ENCODE peak calls at places on chromosome 22, in six cellular contexts. W is cardiac muscle cell, B is astrocyte of the spinal cord, Q is psoas muscle, E is cardiac fibroblast, L is A549. N is an unnamed sample.

GRCh38 chr22:23696326-23696851 is 5.6 kb downstream of the RGL4 start:
- DNase-seq in W (peak), B (peak), Q (peak), E (peak), L (no peak), N (no peak)

GRCh38 chr22:32204211-32204855 is 540 bp downstream of the RFPL2 start:
- DNase-seq in W (no peak), B (no peak), Q (no peak), E (no peak), L (peak), N (no peak)

GRCh38 chr22:37340331-37341262 is 58.3 kb downstream of the CYTH4 start:
- DNase-seq in W (no peak), B (no peak), Q (no peak), E (no peak), L (no peak), N (no peak)

GRCh38 chr22:29704528-29705285 is 15.1 kb upstream of the CABP7 start:
- DNase-seq in W (peak), B (peak), Q (no peak), E (peak), L (no peak), N (no peak)

GRCh38 chr22:49660794-49661781 is 166.6 kb downstream of the BRD1 start:
- DNase-seq in W (no peak), B (no peak), Q (no peak), E (no peak), L (no peak), N (no peak)

GRCh38 chr22:32680895-32681294 is 120.6 kb upstream of the TIMP3 start:
- DNase-seq in W (no peak), B (no peak), Q (no peak), E (no peak), L (no peak), N (no peak)

GRCh38 chr22:33470456-33470855 is 412.3 kb upstream of the SYN3 start:
- DNase-seq in W (no peak), B (no peak), Q (no peak), E (no peak), L (no peak), N (no peak)

GRCh38 chr22:23686416-23687024 is 4.3 kb upstream of the RGL4 start:
- DNase-seq in W (no peak), B (no peak), Q (no peak), E (no peak), L (no peak), N (no peak)

GRCh38 chr22:26891431-26891830 is 234.0 kb downstream of the MIAT start:
- DNase-seq in W (no peak), B (peak), Q (no peak), E (no peak), L (no peak), N (no peak)

GRCh38 chr22:39496131-39496838 is 5.8 kb upstream of the MIEF1 start:
- DNase-seq in W (peak), B (peak), Q (peak), E (peak), L (peak), N (no peak)

GRCh38 chr22:25153961-25154685 is 45.5 kb upstream of the CRYBB3 start:
- DNase-seq in W (peak), B (peak), Q (peak), E (peak), L (no peak), N (no peak)

GRCh38 chr22:48485144-48486135 is 1342.2 kb downstream of the BRD1 start:
- DNase-seq in W (no peak), B (no peak), Q (no peak), E (no peak), L (no peak), N (no peak)

GRCh38 chr22:45125198-45125597 is 38.5 kb upstream of the NUP50 start:
- DNase-seq in W (peak), B (peak), Q (no peak), E (peak), L (no peak), N (peak)

GRCh38 chr22:26461188-26461810 is 22.3 kb downstream of the HPS4 start:
- DNase-seq in W (peak), B (no peak), Q (peak), E (peak), L (peak), N (no peak)

GRCh38 chr22:21642584-21643448 is 714 bp downstream of the SDF2L1 start:
- DNase-seq in W (peak), B (peak), Q (peak), E (peak), L (peak), N (no peak)

GRCh38 chr22:37925767-37926166 is 19.7 kb downstream of the MICALL1 start:
- DNase-seq in W (no peak), B (no peak), Q (no peak), E (no peak), L (no peak), N (no peak)

GRCh38 chr22:33326540-33327295 is 268.5 kb upstream of the SYN3 start:
- DNase-seq in W (no peak), B (no peak), Q (no peak), E (peak), L (no peak), N (no peak)

GRCh38 chr22:33354928-33355327 is 296.7 kb upstream of the SYN3 start:
- DNase-seq in W (no peak), B (no peak), Q (no peak), E (no peak), L (no peak), N (no peak)

GRCh38 chr22:40394607-40395006 is 24.2 kb downstream of the SGSM3 start:
- DNase-seq in W (no peak), B (no peak), Q (no peak), E (no peak), L (no peak), N (no peak)

GRCh38 chr22:29211066-29211841 is 5.6 kb downstream of the EMID1 start:
- DNase-seq in W (no peak), B (no peak), Q (no peak), E (no peak), L (no peak), N (no peak)

GRCh38 chr22:48858121-48858520 is 969.6 kb downstream of the BRD1 start:
- DNase-seq in W (no peak), B (no peak), Q (no peak), E (no peak), L (no peak), N (no peak)

GRCh38 chr22:44898236-44898635 is 111.6 kb downstream of the PHF21B start:
- DNase-seq in W (no peak), B (no peak), Q (no peak), E (no peak), L (no peak), N (no peak)

GRCh38 chr22:27241430-27242110 is 560.0 kb downstream of the MN1 start:
- DNase-seq in W (peak), B (peak), Q (peak), E (peak), L (no peak), N (no peak)

GRCh38 chr22:41000941-41001721 is 50.0 kb downstream of the RBX1 start:
- DNase-seq in W (no peak), B (no peak), Q (no peak), E (no peak), L (no peak), N (no peak)

GRCh38 chr22:35873426-35873825 is 155.2 kb downstream of the RBFOX2 start:
- DNase-seq in W (no peak), B (no peak), Q (no peak), E (no peak), L (no peak), N (no peak)

GRCh38 chr22:44697423-44698179 is 4.4 kb upstream of the PRR5 start:
- DNase-seq in W (peak), B (peak), Q (peak), E (peak), L (peak), N (no peak)

GRCh38 chr22:49961601-49962011 is 1.0 kb downstream of the PIM3 start:
- DNase-seq in W (peak), B (peak), Q (peak), E (no peak), L (no peak), N (no peak)

GRCh38 chr22:29299136-29299900 is 7.1 kb upstream of the GAS2L1 start:
- DNase-seq in W (no peak), B (no peak), Q (no peak), E (no peak), L (no peak), N (no peak)

GRCh38 chr22:48071828-48072227 is 1309.4 kb downstream of the TBC1D22A start:
- DNase-seq in W (no peak), B (no peak), Q (no peak), E (no peak), L (no peak), N (no peak)

GRCh38 chr22:44445307-44445680 is 52.7 kb downstream of the RTL6 start:
- DNase-seq in W (no peak), B (no peak), Q (no peak), E (no peak), L (no peak), N (no peak)

GRCh38 chr22:23769321-23769965 is 1.7 kb upstream of the CHCHD10 start:
- DNase-seq in W (no peak), B (no peak), Q (no peak), E (no peak), L (no peak), N (no peak)

GRCh38 chr22:23242473-23243001 is 62.2 kb downstream of the BCR start:
- DNase-seq in W (no peak), B (peak), Q (peak), E (peak), L (no peak), N (no peak)

GRCh38 chr22:17373839-17374238 is 4.6 kb downstream of the CECR2 start:
- DNase-seq in W (no peak), B (no peak), Q (no peak), E (no peak), L (no peak), N (no peak)

GRCh38 chr22:17369553-17370035 is 334 bp downstream of the CECR2 start:
- DNase-seq in W (peak), B (no peak), Q (peak), E (peak), L (no peak), N (no peak)

GRCh38 chr22:17370766-17371181 is 1.5 kb downstream of the CECR2 start:
- DNase-seq in W (no peak), B (no peak), Q (no peak), E (no peak), L (no peak), N (no peak)

GRCh38 chr22:17370036-17370765 is 941 bp downstream of the CECR2 start:
- DNase-seq in W (peak), B (no peak), Q (peak), E (no peak), L (no peak), N (no peak)

DNA sequence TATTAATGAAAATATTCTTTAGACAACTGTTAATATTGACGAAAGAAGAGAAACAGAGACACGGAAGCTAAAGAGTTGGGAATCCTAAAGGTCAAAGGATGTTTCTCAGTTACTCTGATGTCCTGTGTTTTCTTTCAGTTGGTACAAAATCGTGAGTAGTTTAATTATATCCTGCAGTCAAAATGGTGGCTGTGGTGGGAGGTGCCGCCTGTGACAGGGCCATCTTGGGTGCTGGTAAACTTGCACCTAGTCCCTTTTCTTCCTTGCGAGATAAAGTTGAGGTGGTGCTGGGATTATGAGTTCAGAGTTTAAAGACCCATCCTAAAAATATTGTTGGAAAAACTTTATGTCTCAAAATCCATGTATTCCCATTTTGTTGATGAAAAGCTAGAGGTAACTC is 2.2 kb downstream of the CECR2 start:
- DNase-seq in W (no peak), B (no peak), Q (no peak), E (no peak), L (no peak), N (no peak)
- H3K4me3 ChIP-seq in W (peak), B (no peak), Q (peak), E (peak), L (no peak), N (peak)

GRCh38 chr22:46172522-46172921 is 22.2 kb downstream of the PPARA start:
- DNase-seq in W (no peak), B (no peak), Q (peak), E (no peak), L (no peak), N (no peak)
- H3K4me3 ChIP-seq in W (no peak), B (no peak), Q (peak), E (no peak), L (no peak), N (no peak)

DNA sequence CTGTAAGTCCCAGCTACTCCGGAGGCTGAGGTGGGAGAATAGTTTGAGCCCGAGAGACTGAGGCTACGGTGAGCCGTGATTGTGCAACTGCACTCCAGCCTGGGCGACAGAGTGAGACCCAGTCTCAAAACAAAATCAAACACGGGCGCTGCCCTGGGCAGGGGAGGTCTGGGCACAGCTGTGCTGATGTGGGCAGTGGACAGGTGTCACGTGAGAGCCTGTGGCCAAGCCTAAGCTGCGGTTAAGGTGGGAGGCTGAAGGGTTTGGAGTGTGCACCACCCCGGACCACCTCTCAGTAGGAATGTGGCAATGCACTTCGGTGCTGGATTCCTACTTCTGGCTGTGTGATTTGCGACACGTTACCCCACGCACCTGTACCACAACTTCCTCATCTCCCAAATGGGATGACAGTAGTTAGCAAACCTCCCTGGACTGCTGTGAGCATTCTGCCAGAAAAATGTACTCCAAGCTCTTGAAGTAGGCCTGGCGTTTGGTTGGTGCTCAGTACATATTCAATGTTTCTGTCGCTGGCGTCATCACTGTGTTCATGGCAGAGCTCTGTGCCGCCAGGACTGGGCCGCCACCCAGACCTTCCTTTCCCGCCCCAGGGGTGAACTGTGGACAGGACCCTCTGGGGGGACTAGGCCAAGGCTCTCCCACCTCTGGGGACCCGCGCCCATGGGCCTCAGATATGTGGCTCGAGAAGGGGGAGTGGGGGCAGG is 807 bp upstream of the ZNF74 start:
- DNase-seq in W (no peak), B (no peak), Q (no peak), E (no peak), L (no peak), N (no peak)
- H3K4me3 ChIP-seq in W (no peak), B (peak), Q (peak), E (peak), L (peak), N (peak)

GRCh38 chr22:42565956-42566355 is 12.2 kb downstream of the SERHL2 start:
- DNase-seq in W (no peak), B (no peak), Q (no peak), E (no peak), L (no peak), N (no peak)
- H3K4me3 ChIP-seq in W (no peak), B (no peak), Q (no peak), E (no peak), L (no peak), N (no peak)

GRCh38 chr22:31036671-31037550 is 44.2 kb upstream of the SMTN start:
- DNase-seq in W (peak), B (no peak), Q (no peak), E (peak), L (no peak), N (no peak)
- H3K4me3 ChIP-seq in W (no peak), B (no peak), Q (peak), E (no peak), L (no peak), N (peak)